ENCODE peak calls at places on chromosomes 1 and 21, in eight cellular contexts. One of them, this sample, is unnamed.

GRCh38 chr1:231872461-231872910 is 245.9 kb downstream of the DISC1 start:
- DNase-seq in ACHN: peak; percentile 5
- DNase-seq in pulmonary artery endothelial cell: no peak
- DNase-seq in NCI-H1105: no peak
- DNase-seq in ELR: peak; percentile 53
- DNase-seq in progenitor cell of endocrine pancreas: no peak
- DNase-seq in AG09309: no peak
- DNase-seq in iris pigment epithelial cell: peak; percentile 41
- DNase-seq in this sample: no peak

GRCh38 chr21:41680444-41681335 is 86.2 kb downstream of the RIPK4 start:
- DNase-seq in ACHN: no peak
- DNase-seq in pulmonary artery endothelial cell: no peak
- DNase-seq in NCI-H1105: peak; percentile 29
- DNase-seq in ELR: no peak
- DNase-seq in progenitor cell of endocrine pancreas: no peak
- DNase-seq in AG09309: no peak
- DNase-seq in iris pigment epithelial cell: no peak
- DNase-seq in this sample: no peak

GRCh38 chr21:29194847-29195246 is 64.4 kb downstream of the MAP3K7CL start:
- DNase-seq in ACHN: no peak
- DNase-seq in pulmonary artery endothelial cell: no peak
- DNase-seq in NCI-H1105: no peak
- DNase-seq in ELR: peak; percentile 76
- DNase-seq in progenitor cell of endocrine pancreas: no peak
- DNase-seq in AG09309: no peak
- DNase-seq in iris pigment epithelial cell: peak; percentile 88
- DNase-seq in this sample: no peak

GRCh38 chr1:30697571-30697970 is 25.8 kb downstream of the MATN1 start:
- DNase-seq in ACHN: no peak
- DNase-seq in pulmonary artery endothelial cell: no peak
- DNase-seq in NCI-H1105: no peak
- DNase-seq in ELR: no peak
- DNase-seq in progenitor cell of endocrine pancreas: no peak
- DNase-seq in AG09309: no peak
- DNase-seq in iris pigment epithelial cell: no peak
- DNase-seq in this sample: no peak

GRCh38 chr1:72056516-72056915 is 225.8 kb downstream of the NEGR1 start:
- DNase-seq in ACHN: no peak
- DNase-seq in pulmonary artery endothelial cell: no peak
- DNase-seq in NCI-H1105: no peak
- DNase-seq in ELR: no peak
- DNase-seq in progenitor cell of endocrine pancreas: no peak
- DNase-seq in AG09309: no peak
- DNase-seq in iris pigment epithelial cell: no peak
- DNase-seq in this sample: no peak

GRCh38 chr1:152143147-152143845 is 15.7 kb downstream of the RPTN start:
- DNase-seq in ACHN: no peak
- DNase-seq in pulmonary artery endothelial cell: no peak
- DNase-seq in NCI-H1105: no peak
- DNase-seq in ELR: peak; percentile 62
- DNase-seq in progenitor cell of endocrine pancreas: no peak
- DNase-seq in AG09309: no peak
- DNase-seq in iris pigment epithelial cell: peak; percentile 36
- DNase-seq in this sample: no peak

GRCh38 chr1:37905624-37906196 is 41.1 kb downstream of the INPP5B start:
- DNase-seq in ACHN: no peak
- DNase-seq in pulmonary artery endothelial cell: no peak
- DNase-seq in NCI-H1105: no peak
- DNase-seq in ELR: no peak
- DNase-seq in progenitor cell of endocrine pancreas: no peak
- DNase-seq in AG09309: no peak
- DNase-seq in iris pigment epithelial cell: no peak
- DNase-seq in this sample: no peak

GRCh38 chr1:223289621-223290020 is 74.4 kb downstream of the SUSD4 start:
- DNase-seq in ACHN: no peak
- DNase-seq in pulmonary artery endothelial cell: no peak
- DNase-seq in NCI-H1105: no peak
- DNase-seq in ELR: no peak
- DNase-seq in progenitor cell of endocrine pancreas: no peak
- DNase-seq in AG09309: no peak
- DNase-seq in iris pigment epithelial cell: no peak
- DNase-seq in this sample: no peak

GRCh38 chr1:167221126-167221803 is 579 bp downstream of the POU2F1 start:
- DNase-seq in ACHN: peak; percentile 37
- DNase-seq in pulmonary artery endothelial cell: no peak
- DNase-seq in NCI-H1105: peak; percentile 25
- DNase-seq in ELR: peak; percentile 30
- DNase-seq in progenitor cell of endocrine pancreas: peak; percentile 46
- DNase-seq in AG09309: no peak
- DNase-seq in iris pigment epithelial cell: no peak
- DNase-seq in this sample: peak; percentile 3

GRCh38 chr1:180926164-180926981 is 13.7 kb downstream of the KIAA1614 start:
- DNase-seq in ACHN: no peak
- DNase-seq in pulmonary artery endothelial cell: no peak
- DNase-seq in NCI-H1105: peak; percentile 80
- DNase-seq in ELR: peak; percentile 14
- DNase-seq in progenitor cell of endocrine pancreas: no peak
- DNase-seq in AG09309: no peak
- DNase-seq in iris pigment epithelial cell: peak; percentile 28
- DNase-seq in this sample: no peak

GRCh38 chr1:106875622-106876021 is 180.9 kb upstream of the PRMT6 start:
- DNase-seq in ACHN: no peak
- DNase-seq in pulmonary artery endothelial cell: no peak
- DNase-seq in NCI-H1105: no peak
- DNase-seq in ELR: no peak
- DNase-seq in progenitor cell of endocrine pancreas: no peak
- DNase-seq in AG09309: no peak
- DNase-seq in iris pigment epithelial cell: no peak
- DNase-seq in this sample: no peak

GRCh38 chr1:202234331-202235002 is 40.9 kb downstream of the LGR6 start:
- DNase-seq in ACHN: no peak
- DNase-seq in pulmonary artery endothelial cell: no peak
- DNase-seq in NCI-H1105: no peak
- DNase-seq in ELR: peak; percentile 52
- DNase-seq in progenitor cell of endocrine pancreas: no peak
- DNase-seq in AG09309: no peak
- DNase-seq in iris pigment epithelial cell: peak; percentile 12
- DNase-seq in this sample: no peak

GRCh38 chr1:38076038-38076437 is 29.4 kb upstream of the POU3F1 start:
- DNase-seq in ACHN: peak; percentile 42
- DNase-seq in pulmonary artery endothelial cell: no peak
- DNase-seq in NCI-H1105: no peak
- DNase-seq in ELR: peak; percentile 25
- DNase-seq in progenitor cell of endocrine pancreas: peak; percentile 68
- DNase-seq in AG09309: no peak
- DNase-seq in iris pigment epithelial cell: peak; percentile 21
- DNase-seq in this sample: no peak

GRCh38 chr1:6909401-6909800 is 124.1 kb downstream of the CAMTA1 start:
- DNase-seq in ACHN: no peak
- DNase-seq in pulmonary artery endothelial cell: no peak
- DNase-seq in NCI-H1105: no peak
- DNase-seq in ELR: no peak
- DNase-seq in progenitor cell of endocrine pancreas: no peak
- DNase-seq in AG09309: no peak
- DNase-seq in iris pigment epithelial cell: no peak
- DNase-seq in this sample: no peak

GRCh38 chr1:89605692-89606091 is 27.2 kb upstream of the LRRC8C start:
- DNase-seq in ACHN: peak; percentile 78
- DNase-seq in pulmonary artery endothelial cell: peak; percentile 67
- DNase-seq in NCI-H1105: no peak
- DNase-seq in ELR: peak; percentile 81
- DNase-seq in progenitor cell of endocrine pancreas: no peak
- DNase-seq in AG09309: no peak
- DNase-seq in iris pigment epithelial cell: peak; percentile 59
- DNase-seq in this sample: no peak

GRCh38 chr1:101309334-101310221 is 72.8 kb downstream of the S1PR1 start:
- DNase-seq in ACHN: peak; percentile 35
- DNase-seq in pulmonary artery endothelial cell: peak; percentile 44
- DNase-seq in NCI-H1105: peak; percentile 49
- DNase-seq in ELR: peak; percentile 69
- DNase-seq in progenitor cell of endocrine pancreas: peak; percentile 34
- DNase-seq in AG09309: peak; percentile 16
- DNase-seq in iris pigment epithelial cell: peak; percentile 55
- DNase-seq in this sample: peak; percentile 67